ENCODE peak calls at places on chromosome 1, in four cellular contexts. W, Y, I and M are unnamed samples.

GRCh38 chr1:54253480-54253879 is 53.5 kb downstream of the MRPL37 start:
- DNase-seq in W (peak; percentile 48), Y (peak; percentile 92), I (peak; percentile 69), M (peak; percentile 45)

GRCh38 chr1:70628973-70629372 is 217.9 kb downstream of the CTH start:
- DNase-seq in W (no peak), Y (no peak), I (no peak), M (no peak)

GRCh38 chr1:111846842-111847241 is 91.1 kb downstream of the DDX20 start:
- DNase-seq in W (no peak), Y (no peak), I (no peak), M (no peak)

GRCh38 chr1:8547791-8548190 is 229.9 kb downstream of the SLC45A1 start:
- DNase-seq in W (no peak), Y (no peak), I (no peak), M (no peak)

GRCh38 chr1:119621714-119622113 is 26.4 kb downstream of the ZNF697 start:
- DNase-seq in W (no peak), Y (no peak), I (no peak), M (no peak)

GRCh38 chr1:17877896-17878295 is 122.8 kb downstream of the ACTL8 start:
- DNase-seq in W (no peak), Y (no peak), I (no peak), M (no peak)

GRCh38 chr1:182350839-182351238 is 40.8 kb downstream of the GLUL start:
- DNase-seq in W (no peak), Y (no peak), I (no peak), M (no peak)

GRCh38 chr1:30447701-30448100 is 275.7 kb downstream of the MATN1 start:
- DNase-seq in W (no peak), Y (no peak), I (no peak), M (no peak)

GRCh38 chr1:17970757-17971156 is 136.8 kb upstream of the IGSF21 start:
- DNase-seq in W (no peak), Y (no peak), I (no peak), M (no peak)

GRCh38 chr1:231626951-231627614 is 493 bp downstream of the DISC1 start:
- DNase-seq in W (no peak), Y (peak; percentile 59), I (peak; percentile 71), M (peak; percentile 69)

GRCh38 chr1:71463144-71463543 is 382.3 kb upstream of the ZRANB2 start:
- DNase-seq in W (no peak), Y (no peak), I (no peak), M (no peak)

GRCh38 chr1:232715154-232715553 is 85.2 kb upstream of the SIPA1L2 start:
- DNase-seq in W (no peak), Y (no peak), I (no peak), M (no peak)

GRCh38 chr1:6235302-6235680 is 473 bp downstream of the ICMT start:
- DNase-seq in W (no peak), Y (no peak), I (no peak), M (peak; percentile 37)

GRCh38 chr1:2479186-2479585 is 3.1 kb downstream of the PLCH2 start:
- DNase-seq in W (no peak), Y (no peak), I (no peak), M (no peak)

GRCh38 chr1:6009120-6010040 is 17.2 kb upstream of the NPHP4 start:
- DNase-seq in W (no peak), Y (no peak), I (no peak), M (no peak)

GRCh38 chr1:59879556-59879955 is 47.0 kb downstream of the CYP2J2 start:
- DNase-seq in W (peak; percentile 67), Y (peak; percentile 69), I (peak; percentile 65), M (peak; percentile 91)

GRCh38 chr1:211013346-211014240 is 120.4 kb downstream of the KCNH1 start:
- DNase-seq in W (no peak), Y (no peak), I (no peak), M (no peak)

DNA sequence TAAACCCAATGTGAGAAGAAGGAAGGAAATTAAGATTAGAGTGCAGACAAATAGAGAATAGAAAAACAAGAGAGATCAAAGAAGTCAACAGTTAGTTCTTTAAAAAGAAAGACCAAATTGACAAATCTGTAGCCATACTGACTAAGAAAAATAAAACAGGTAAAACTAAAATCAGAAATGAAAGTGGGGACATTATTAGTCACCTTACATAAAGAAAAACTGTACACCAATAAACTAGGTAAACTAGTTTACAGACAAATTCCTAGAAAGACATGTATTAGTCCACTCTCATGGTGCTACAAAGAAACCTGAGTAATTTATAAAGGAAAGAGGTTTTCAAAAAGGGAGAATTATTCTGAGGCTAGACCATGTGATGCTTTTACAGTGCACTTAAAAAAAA is 22.3 kb downstream of the BLZF1 start:
- DNase-seq in W (no peak), Y (no peak), I (no peak), M (no peak)
- H3K36me3 ChIP-seq in W (peaks cover 11% of the 10 kb centered on the region), Y (peaks cover 57% of the 10 kb centered on the region), I (peaks cover 37% of the 10 kb centered on the region), M (no peaks in the 10 kb centered on the region)

DNA sequence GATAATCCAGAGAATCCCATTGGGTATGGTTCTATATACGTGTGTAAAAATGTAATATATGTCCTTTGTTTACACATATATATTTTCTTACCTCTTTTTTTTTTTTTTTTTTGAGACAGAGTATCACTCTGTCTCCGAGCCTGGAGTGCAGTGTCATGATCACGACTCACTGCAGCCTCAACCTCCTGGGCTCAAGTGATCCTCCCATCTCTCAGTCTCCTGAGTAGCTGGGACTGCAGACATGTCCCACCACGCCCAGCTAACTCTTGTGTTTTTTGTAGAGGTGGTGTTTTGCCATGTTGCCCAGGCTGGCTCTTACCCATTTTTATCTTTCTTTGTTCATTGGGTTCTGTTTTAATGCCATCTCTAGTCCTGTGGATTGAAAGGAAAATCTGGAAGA is 59.5 kb downstream of the ZBTB17 start:
- DNase-seq in W (no peak), Y (peak; percentile 56), I (no peak), M (no peak)
- H3K27ac ChIP-seq in W (no peak overlapping the region), Y (peak overlapping the region; percentile 54), I (no peak overlapping the region), M (no peak overlapping the region)

GRCh38 chr1:204806943-204807624 is 63.6 kb upstream of the NFASC start:
- DNase-seq in W (peak; percentile 81), Y (peak; percentile 98), I (peak; percentile 87), M (peak; percentile 92)
- TF ChIP-seq CTCF in W (peak; percentile 100), Y (peak; percentile 100), I (peak; percentile 91), M (peak; percentile 99)

GRCh38 chr1:212970085-212970484 is 19.7 kb downstream of the VASH2 start:
- DNase-seq in W (no peak), Y (no peak), I (no peak), M (no peak)

GRCh38 chr1:212973899-212974298 is 23.6 kb downstream of the VASH2 start:
- DNase-seq in W (no peak), Y (no peak), I (no peak), M (no peak)

GRCh38 chr1:212968385-212968863 is 18.1 kb downstream of the VASH2 start:
- DNase-seq in W (no peak), Y (no peak), I (no peak), M (no peak)

GRCh38 chr1:212973426-212973825 is 23.1 kb downstream of the VASH2 start:
- DNase-seq in W (no peak), Y (no peak), I (no peak), M (no peak)

GRCh38 chr1:212971312-212971711 is 21.0 kb downstream of the VASH2 start:
- DNase-seq in W (no peak), Y (no peak), I (no peak), M (no peak)
- H3K36me3 ChIP-seq in W (no peaks in the 10 kb centered on the region), Y (no peaks in the 10 kb centered on the region), I (no peaks in the 10 kb centered on the region), M (no peaks in the 10 kb centered on the region)